ENCODE peak calls at places on chromosomes 13 and 19, in five cellular contexts. M, D, I, K and C are unnamed samples.

GRCh38 chr19:41859213-41859617 is 840 bp upstream of the RPS19 start:
- DNase-seq in M (no peak), D (no peak), I (no peak), K (no peak), C (no peak)

GRCh38 chr19:15934332-15935078 is at the start of gene CYP4F11:
- DNase-seq in M (no peak), D (peak; percentile 46), I (no peak), K (no peak), C (peak; percentile 30)

GRCh38 chr13:66714795-66715194 is 515.3 kb downstream of the PCDH9 start:
- DNase-seq in M (no peak), D (peak; percentile 18), I (peak; percentile 1), K (no peak), C (no peak)

GRCh38 chr19:33813391-33814101 is 16.9 kb downstream of the KCTD15 start:
- DNase-seq in M (no peak), D (no peak), I (no peak), K (no peak), C (no peak)

GRCh38 chr19:58252102-58252685 is 23.5 kb downstream of the ZNF544 start:
- DNase-seq in M (no peak), D (peak; percentile 30), I (no peak), K (no peak), C (no peak)

GRCh38 chr13:29434217-29434940 is 161.1 kb downstream of the SLC7A1 start:
- DNase-seq in M (no peak), D (no peak), I (no peak), K (no peak), C (no peak)

GRCh38 chr13:30923423-30923822 is 9.0 kb upstream of the TEX26 start:
- DNase-seq in M (no peak), D (no peak), I (no peak), K (no peak), C (no peak)

GRCh38 chr13:67437246-67437645 is 207.1 kb upstream of the PCDH9 start:
- DNase-seq in M (no peak), D (no peak), I (no peak), K (no peak), C (no peak)

GRCh38 chr13:40433577-40433976 is 232.9 kb downstream of the FOXO1 start:
- DNase-seq in M (peak; percentile 37), D (no peak), I (no peak), K (peak; percentile 53), C (no peak)

GRCh38 chr19:46950526-46951235 is 69.0 kb upstream of the NPAS1 start:
- DNase-seq in M (no peak), D (no peak), I (no peak), K (no peak), C (no peak)

GRCh38 chr13:99388334-99388923 is 81.2 kb upstream of the GPR183 start:
- DNase-seq in M (no peak), D (no peak), I (no peak), K (no peak), C (no peak)

GRCh38 chr13:83895994-83896580 is 13.8 kb upstream of the SLITRK1 start:
- DNase-seq in M (no peak), D (peak; percentile 76), I (no peak), K (no peak), C (no peak)

GRCh38 chr13:46182491-46182877 is 507 bp upstream of the LCP1 start:
- DNase-seq in M (no peak), D (peak; percentile 40), I (no peak), K (no peak), C (no peak)

GRCh38 chr13:47019977-47020376 is 123.1 kb upstream of the HTR2A start:
- DNase-seq in M (no peak), D (peak; percentile 52), I (no peak), K (no peak), C (no peak)

GRCh38 chr19:34996978-34997640 is 3.0 kb upstream of the GRAMD1A start:
- DNase-seq in M (peak; percentile 45), D (no peak), I (peak; percentile 80), K (peak; percentile 64), C (no peak)

GRCh38 chr13:65829241-65830008 is 1400.7 kb downstream of the PCDH9 start:
- DNase-seq in M (no peak), D (no peak), I (no peak), K (no peak), C (no peak)

GRCh38 chr13:107203146-107203847 is 635.4 kb upstream of the ARGLU1 start:
- DNase-seq in M (no peak), D (peak; percentile 34), I (peak; percentile 59), K (no peak), C (no peak)

GRCh38 chr19:41398042-41398403 is 405 bp downstream of the BCKDHA start:
- DNase-seq in M (no peak), D (no peak), I (no peak), K (no peak), C (no peak)

GRCh38 chr13:98717256-98717655 is 35.2 kb downstream of the SLC15A1 start:
- DNase-seq in M (no peak), D (no peak), I (peak; percentile 12), K (no peak), C (no peak)

GRCh38 chr13:112941349-112941748 is 27.7 kb upstream of the MCF2L start:
- DNase-seq in M (no peak), D (no peak), I (no peak), K (no peak), C (no peak)

GRCh38 chr13:37526710-37527446 is 71.7 kb downstream of the POSTN start:
- DNase-seq in M (no peak), D (no peak), I (peak; percentile 73), K (no peak), C (no peak)

GRCh38 chr13:36329355-36329754 is 16.8 kb downstream of the SPART start:
- DNase-seq in M (no peak), D (no peak), I (peak; percentile 75), K (no peak), C (no peak)

GRCh38 chr13:101323601-101324000 is 92.7 kb downstream of the NALCN start:
- DNase-seq in M (no peak), D (no peak), I (no peak), K (no peak), C (no peak)

GRCh38 chr19:13861714-13862531 is 15.0 kb upstream of the NANOS3 start:
- DNase-seq in M (peak; percentile 89), D (peak; percentile 97), I (peak; percentile 96), K (peak; percentile 83), C (peak; percentile 95)

GRCh38 chr13:61927648-61928047 is 512.0 kb upstream of the PCDH20 start:
- DNase-seq in M (no peak), D (no peak), I (no peak), K (no peak), C (no peak)

GRCh38 chr13:43744630-43745029 is 42.1 kb downstream of the ENOX1 start:
- DNase-seq in M (no peak), D (no peak), I (peak; percentile 24), K (no peak), C (no peak)

GRCh38 chr13:86892330-86892729 is 778.8 kb upstream of the SLITRK5 start:
- DNase-seq in M (no peak), D (no peak), I (no peak), K (no peak), C (no peak)

GRCh38 chr19:40754611-40755247 is 3.7 kb downstream of the SNRPA start:
- DNase-seq in M (no peak), D (peak; percentile 14), I (peak; percentile 30), K (peak; percentile 18), C (no peak)

GRCh38 chr13:41054212-41054877 is 7.0 kb upstream of the WBP4 start:
- DNase-seq in M (peak; percentile 41), D (peak; percentile 72), I (peak; percentile 64), K (peak; percentile 60), C (peak; percentile 26)

GRCh38 chr19:57850553-57851017 is 926 bp downstream of the ZNF587 start:
- DNase-seq in M (no peak), D (peak; percentile 73), I (peak; percentile 42), K (no peak), C (no peak)

GRCh38 chr13:28199089-28199488 is 60.7 kb downstream of the PAN3 start:
- DNase-seq in M (no peak), D (no peak), I (no peak), K (no peak), C (no peak)

GRCh38 chr13:21243045-21243842 is 66.8 kb downstream of the MRPL57 start:
- DNase-seq in M (no peak), D (no peak), I (no peak), K (no peak), C (no peak)

GRCh38 chr13:22800726-22801401 is 379.9 kb upstream of the SGCG start:
- DNase-seq in M (no peak), D (no peak), I (peak; percentile 12), K (no peak), C (no peak)

GRCh38 chr19:2300533-2300932 is 7.4 kb downstream of the LINGO3 start:
- DNase-seq in M (no peak), D (no peak), I (no peak), K (no peak), C (no peak)
- H3K4me3 ChIP-seq in M (no peak overlapping the region), D (no peak overlapping the region), I (no peak overlapping the region), K (no peak overlapping the region), C (no peak overlapping the region)

GRCh38 chr19:19300613-19301012 is 19.7 kb downstream of the SUGP1 start:
- DNase-seq in M (no peak), D (no peak), I (no peak), K (no peak), C (no peak)
- H3K27ac ChIP-seq in M (no peak overlapping the region), D (no peak overlapping the region), I (no peak overlapping the region), K (no peak overlapping the region), C (no peak overlapping the region)

GRCh38 chr19:44752816-44753618 is 4.5 kb downstream of the BCL3 start:
- DNase-seq in M (peak; percentile 97), D (peak; percentile 87), I (peak; percentile 100), K (peak; percentile 97), C (peak; percentile 84)
- H3K4me1 ChIP-seq in M (peaks cover 64% of the 10 kb centered on the region), D (peaks cover 48% of the 10 kb centered on the region), I (peaks cover 14% of the 10 kb centered on the region), K (peaks cover 68% of the 10 kb centered on the region), C (peaks cover 33% of the 10 kb centered on the region)

GRCh38 chr19:17081672-17082630 is 6.4 kb downstream of the MYO9B start:
- DNase-seq in M (no peak), D (no peak), I (peak; percentile 22), K (no peak), C (no peak)

GRCh38 chr19:17078038-17078919 is 2.7 kb downstream of the MYO9B start:
- DNase-seq in M (no peak), D (no peak), I (peak; percentile 48), K (no peak), C (no peak)

GRCh38 chr19:17078920-17079709 is 3.5 kb downstream of the MYO9B start:
- DNase-seq in M (no peak), D (no peak), I (peak; percentile 30), K (no peak), C (no peak)

GRCh38 chr19:17079710-17080440 is 4.3 kb downstream of the MYO9B start:
- DNase-seq in M (peak; percentile 74), D (peak; percentile 96), I (peak; percentile 98), K (peak; percentile 63), C (peak; percentile 90)

DNA sequence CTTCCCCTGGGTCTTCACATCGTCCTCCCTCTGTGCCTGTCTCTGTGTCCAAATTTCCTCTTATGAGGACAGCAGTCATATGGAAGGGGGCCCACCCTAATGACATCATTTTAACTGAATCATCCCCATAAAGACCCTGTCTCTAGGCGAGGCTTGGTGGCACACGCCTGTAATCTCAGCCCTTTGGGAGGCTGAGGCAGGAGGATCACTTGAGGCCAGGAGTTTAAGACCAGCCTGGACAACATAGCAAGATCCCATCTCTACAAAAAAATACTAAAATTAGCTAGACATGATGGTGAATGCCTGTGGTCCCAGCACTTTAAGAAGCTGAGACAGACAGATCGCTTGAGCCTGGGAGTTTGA is 4.8 kb downstream of the MYO9B start:
- DNase-seq in M (no peak), D (no peak), I (no peak), K (no peak), C (no peak)
- H3K4me3 ChIP-seq in M (no peak overlapping the region), D (peak overlapping the region; percentile 6), I (no peak overlapping the region), K (no peak overlapping the region), C (no peak overlapping the region)